ENCODE peak calls at places on chromosomes 12 and 14, in six cellular contexts. One of them, this sample, is unnamed.

GRCh38 chr12:115362319-115362976 is 678.5 kb upstream of the TBX3 start:
- DNase-seq in GM04503: no peak
- DNase-seq in foreskin fibroblast: peak; percentile 25
- DNase-seq in CD8-positive, alpha-beta T cell: no peak
- DNase-seq in stimulated activated CD8-positive, alpha-beta memory T cell treated with anti-CD3 and anti-CD28 coated beads, Interleukin-4, amount 100 ng/mL, for 1 hour: no peak
- DNase-seq in CD4-positive, alpha-beta memory T cell: no peak
- DNase-seq in this sample: no peak

GRCh38 chr12:82685721-82686222 is 934 bp upstream of the TMTC2 start:
- DNase-seq in stimulated activated CD8-positive, alpha-beta memory T cell treated with anti-CD3 and anti-CD28 coated beads, Interleukin-4, amount 100 ng/mL, for 1 hour: peak; percentile 74
- DNase-seq in GM04503: peak; percentile 51
- DNase-seq in CD8-positive, alpha-beta T cell: peak; percentile 91
- DNase-seq in foreskin fibroblast: peak; percentile 87
- DNase-seq in CD4-positive, alpha-beta memory T cell: peak; percentile 86
- DNase-seq in this sample: peak; percentile 41

GRCh38 chr14:102095231-102095870 is 8.5 kb upstream of the HSP90AA1 start:
- DNase-seq in foreskin fibroblast: no peak
- DNase-seq in stimulated activated CD8-positive, alpha-beta memory T cell treated with anti-CD3 and anti-CD28 coated beads, Interleukin-4, amount 100 ng/mL, for 1 hour: no peak
- DNase-seq in CD8-positive, alpha-beta T cell: no peak
- DNase-seq in CD4-positive, alpha-beta memory T cell: no peak
- DNase-seq in GM04503: no peak
- DNase-seq in this sample: no peak

GRCh38 chr14:70955543-70956480 is 48.6 kb downstream of the PCNX1 start:
- DNase-seq in GM04503: no peak
- DNase-seq in CD8-positive, alpha-beta T cell: peak; percentile 55
- DNase-seq in stimulated activated CD8-positive, alpha-beta memory T cell treated with anti-CD3 and anti-CD28 coated beads, Interleukin-4, amount 100 ng/mL, for 1 hour: no peak
- DNase-seq in CD4-positive, alpha-beta memory T cell: peak; percentile 58
- DNase-seq in foreskin fibroblast: peak; percentile 17
- DNase-seq in this sample: no peak

GRCh38 chr12:120722784-120723183 is 2.8 kb upstream of the ACADS start:
- DNase-seq in CD4-positive, alpha-beta memory T cell: no peak
- DNase-seq in CD8-positive, alpha-beta T cell: no peak
- DNase-seq in stimulated activated CD8-positive, alpha-beta memory T cell treated with anti-CD3 and anti-CD28 coated beads, Interleukin-4, amount 100 ng/mL, for 1 hour: no peak
- DNase-seq in GM04503: no peak
- DNase-seq in foreskin fibroblast: no peak
- DNase-seq in this sample: no peak

GRCh38 chr12:50613463-50613862 is 108.7 kb downstream of the DIP2B start:
- DNase-seq in foreskin fibroblast: no peak
- DNase-seq in stimulated activated CD8-positive, alpha-beta memory T cell treated with anti-CD3 and anti-CD28 coated beads, Interleukin-4, amount 100 ng/mL, for 1 hour: no peak
- DNase-seq in CD8-positive, alpha-beta T cell: no peak
- DNase-seq in CD4-positive, alpha-beta memory T cell: no peak
- DNase-seq in GM04503: no peak
- DNase-seq in this sample: no peak

GRCh38 chr14:106094654-106095189 is 568.3 kb downstream of the TMEM121 start:
- DNase-seq in CD8-positive, alpha-beta T cell: no peak
- DNase-seq in CD4-positive, alpha-beta memory T cell: peak; percentile 29
- DNase-seq in GM04503: no peak
- DNase-seq in stimulated activated CD8-positive, alpha-beta memory T cell treated with anti-CD3 and anti-CD28 coated beads, Interleukin-4, amount 100 ng/mL, for 1 hour: no peak
- DNase-seq in foreskin fibroblast: no peak
- DNase-seq in this sample: no peak

GRCh38 chr12:123036471-123037285 is 56.2 kb downstream of the ARL6IP4 start:
- DNase-seq in foreskin fibroblast: no peak
- DNase-seq in CD4-positive, alpha-beta memory T cell: no peak
- DNase-seq in GM04503: no peak
- DNase-seq in CD8-positive, alpha-beta T cell: no peak
- DNase-seq in stimulated activated CD8-positive, alpha-beta memory T cell treated with anti-CD3 and anti-CD28 coated beads, Interleukin-4, amount 100 ng/mL, for 1 hour: no peak
- DNase-seq in this sample: no peak

GRCh38 chr14:26204954-26205479 is 392.8 kb downstream of the NOVA1 start:
- DNase-seq in foreskin fibroblast: no peak
- DNase-seq in stimulated activated CD8-positive, alpha-beta memory T cell treated with anti-CD3 and anti-CD28 coated beads, Interleukin-4, amount 100 ng/mL, for 1 hour: no peak
- DNase-seq in CD8-positive, alpha-beta T cell: no peak
- DNase-seq in CD4-positive, alpha-beta memory T cell: no peak
- DNase-seq in GM04503: no peak
- DNase-seq in this sample: no peak

GRCh38 chr12:97568336-97569180 is 106.0 kb downstream of the RMST start:
- DNase-seq in foreskin fibroblast: no peak
- DNase-seq in stimulated activated CD8-positive, alpha-beta memory T cell treated with anti-CD3 and anti-CD28 coated beads, Interleukin-4, amount 100 ng/mL, for 1 hour: no peak
- DNase-seq in CD4-positive, alpha-beta memory T cell: no peak
- DNase-seq in CD8-positive, alpha-beta T cell: no peak
- DNase-seq in GM04503: no peak
- DNase-seq in this sample: no peak

GRCh38 chr12:106791531-106791930 is 17.0 kb downstream of the RIC8B start:
- DNase-seq in foreskin fibroblast: no peak
- DNase-seq in GM04503: no peak
- DNase-seq in CD8-positive, alpha-beta T cell: no peak
- DNase-seq in CD4-positive, alpha-beta memory T cell: no peak
- DNase-seq in stimulated activated CD8-positive, alpha-beta memory T cell treated with anti-CD3 and anti-CD28 coated beads, Interleukin-4, amount 100 ng/mL, for 1 hour: no peak
- DNase-seq in this sample: no peak

This sample was measured in AG04449.